ENCODE peak calls at places on chromosomes 13 and 19, in five cellular contexts. D is RWPE1, V is AG04450, G is astrocyte, J is uterus. P is an unnamed sample.

GRCh38 chr13:38902551-38902950 is 88.1 kb downstream of the STOML3 start:
- DNase-seq in D (peak), V (no peak), G (no peak), J (no peak), P (no peak)

GRCh38 chr13:27126877-27127276 is 44.7 kb downstream of the USP12 start:
- DNase-seq in D (no peak), V (no peak), G (no peak), J (no peak), P (no peak)

GRCh38 chr19:7888145-7888825 is at the start of gene LRRC8E:
- DNase-seq in D (peak), V (no peak), G (peak), J (no peak), P (peak)

GRCh38 chr13:85501616-85502015 is 297.6 kb downstream of the SLITRK6 start:
- DNase-seq in D (no peak), V (no peak), G (no peak), J (no peak), P (no peak)

GRCh38 chr13:108629353-108629752 is at the start of gene MYO16:
- DNase-seq in D (no peak), V (no peak), G (no peak), J (no peak), P (no peak)

GRCh38 chr19:7767487-7767886 is 4.4 kb downstream of the CLEC4M start:
- DNase-seq in D (no peak), V (no peak), G (no peak), J (no peak), P (no peak)

GRCh38 chr19:5664515-5664914 is 15.8 kb downstream of the MICOS13 start:
- DNase-seq in D (no peak), V (no peak), G (no peak), J (no peak), P (no peak)

GRCh38 chr13:82747948-82748347 is 1134.3 kb downstream of the SLITRK1 start:
- DNase-seq in D (no peak), V (peak), G (peak), J (no peak), P (no peak)

GRCh38 chr13:38914070-38914469 is 76.6 kb downstream of the STOML3 start:
- DNase-seq in D (no peak), V (no peak), G (no peak), J (no peak), P (peak)

GRCh38 chr19:51726049-51726448 is 2.3 kb upstream of the HAS1 start:
- DNase-seq in D (peak), V (no peak), G (peak), J (no peak), P (no peak)

GRCh38 chr13:28204690-28205443 is 66.5 kb downstream of the PAN3 start:
- DNase-seq in D (no peak), V (no peak), G (no peak), J (no peak), P (no peak)

GRCh38 chr13:111389621-111390521 is 69.4 kb downstream of the TEX29 start:
- DNase-seq in D (no peak), V (no peak), G (no peak), J (no peak), P (no peak)

GRCh38 chr13:111318396-111318795 is 2.0 kb upstream of the TEX29 start:
- DNase-seq in D (no peak), V (no peak), G (no peak), J (no peak), P (no peak)

GRCh38 chr19:46385636-46386035 is 27.7 kb downstream of the CCDC8 start:
- DNase-seq in D (no peak), V (no peak), G (no peak), J (no peak), P (no peak)

GRCh38 chr13:98364648-98365047 is 187.6 kb upstream of the RNF113B start:
- DNase-seq in D (no peak), V (no peak), G (no peak), J (no peak), P (no peak)

GRCh38 chr13:87810920-87811344 is 139.8 kb downstream of the SLITRK5 start:
- DNase-seq in D (no peak), V (no peak), G (no peak), J (no peak), P (no peak)

GRCh38 chr19:13804830-13805683 is 9.8 kb downstream of the ZSWIM4 start:
- DNase-seq in D (no peak), V (no peak), G (no peak), J (no peak), P (no peak)

GRCh38 chr13:110405597-110406450 is 98.7 kb downstream of the COL4A2 start:
- DNase-seq in D (no peak), V (no peak), G (peak), J (no peak), P (no peak)

GRCh38 chr19:58409010-58409790 is 751 bp downstream of the ZNF584 start:
- DNase-seq in D (no peak), V (no peak), G (no peak), J (no peak), P (no peak)

GRCh38 chr19:42156571-42156970 is 24.3 kb upstream of the POU2F2 start:
- DNase-seq in D (no peak), V (no peak), G (no peak), J (no peak), P (no peak)

GRCh38 chr19:29771708-29772415 is 39.9 kb upstream of the CCNE1 start:
- DNase-seq in D (peak), V (peak), G (peak), J (no peak), P (peak)

GRCh38 chr19:778910-779653 is 18.2 kb upstream of the PTBP1 start:
- DNase-seq in D (peak), V (peak), G (peak), J (no peak), P (no peak)

GRCh38 chr19:5103061-5103701 is 134.3 kb downstream of the KDM4B start:
- DNase-seq in D (no peak), V (no peak), G (peak), J (peak), P (no peak)

GRCh38 chr13:33640832-33641231 is 177.1 kb upstream of the RFC3 start:
- DNase-seq in D (no peak), V (no peak), G (no peak), J (no peak), P (peak)

GRCh38 chr19:15330801-15331418 is 1.4 kb downstream of the BRD4 start:
- DNase-seq in D (peak), V (peak), G (peak), J (no peak), P (peak)

GRCh38 chr13:80586356-80586755 is 245.4 kb upstream of the SPRY2 start:
- DNase-seq in D (no peak), V (no peak), G (no peak), J (no peak), P (no peak)

GRCh38 chr19:45376045-45376724 is 5.8 kb upstream of the ERCC2 start:
- DNase-seq in D (peak), V (peak), G (peak), J (peak), P (no peak)

GRCh38 chr13:85040176-85040660 is 759.0 kb downstream of the SLITRK6 start:
- DNase-seq in D (no peak), V (no peak), G (no peak), J (no peak), P (no peak)

GRCh38 chr13:49652691-49653305 is 24.5 kb downstream of the ARL11 start:
- DNase-seq in D (peak), V (no peak), G (no peak), J (no peak), P (peak)

GRCh38 chr19:21491161-21491560 is 14.2 kb upstream of the ZNF429 start:
- DNase-seq in D (no peak), V (no peak), G (no peak), J (no peak), P (no peak)

GRCh38 chr13:113168211-113168610 is 9.8 kb downstream of the PROZ start:
- DNase-seq in D (no peak), V (no peak), G (no peak), J (no peak), P (no peak)

GRCh38 chr13:99968521-99969367 is 2.8 kb downstream of the ZIC5 start:
- DNase-seq in D (no peak), V (no peak), G (no peak), J (no peak), P (peak)

GRCh38 chr19:13723206-13723605 is 41.1 kb upstream of the MRI1 start:
- DNase-seq in D (no peak), V (no peak), G (peak), J (no peak), P (no peak)

GRCh38 chr13:21402586-21403307 is 56.4 kb downstream of the ZDHHC20 start:
- DNase-seq in D (peak), V (no peak), G (peak), J (no peak), P (no peak)

GRCh38 chr13:49836516-49836915 is 44.0 kb upstream of the KPNA3 start:
- DNase-seq in D (peak), V (no peak), G (no peak), J (no peak), P (no peak)

GRCh38 chr13:91359566-91359965 is 12.1 kb downstream of the MIR17HG start:
- DNase-seq in D (no peak), V (no peak), G (no peak), J (no peak), P (no peak)

GRCh38 chr19:4583961-4584669 is 24.6 kb upstream of the SEMA6B start:
- DNase-seq in D (no peak), V (no peak), G (peak), J (no peak), P (no peak)

GRCh38 chr19:11295180-11295579 is 780 bp upstream of the TSPAN16 start:
- DNase-seq in D (no peak), V (no peak), G (no peak), J (no peak), P (no peak)
- H3K27ac ChIP-seq in D (peak), V (no peak), G (no peak), J (no peak), P (no peak)

GRCh38 chr19:17304386-17305047 is 1.2 kb upstream of the MRPL34 start:
- DNase-seq in D (no peak), V (no peak), G (no peak), J (peak), P (no peak)

GRCh38 chr19:17303940-17304267 is 679 bp upstream of the ABHD8 start:
- DNase-seq in D (no peak), V (no peak), G (no peak), J (peak), P (no peak)

GRCh38 chr19:17303167-17303939 is at the start of gene ABHD8:
- DNase-seq in D (peak), V (peak), G (peak), J (peak), P (peak)

GRCh38 chr19:17300992-17301585 is 2.1 kb downstream of the ABHD8 start:
- DNase-seq in D (no peak), V (no peak), G (no peak), J (no peak), P (no peak)

GRCh38 chr19:17302391-17303166 is 646 bp downstream of the ABHD8 start:
- DNase-seq in D (no peak), V (no peak), G (no peak), J (peak), P (no peak)
- H3K27ac ChIP-seq in D (peak), V (peak), G (no peak), J (peak), P (peak)

GRCh38 chr13:94344126-94344863 is 135.2 kb downstream of the DCT start:
- DNase-seq in D (no peak), V (no peak), G (peak), J (no peak), P (no peak)

GRCh38 chr13:94342436-94343242 is 136.8 kb downstream of the DCT start:
- DNase-seq in D (no peak), V (no peak), G (peak), J (no peak), P (no peak)

GRCh38 chr13:94345374-94346195 is 133.9 kb downstream of the DCT start:
- DNase-seq in D (peak), V (no peak), G (peak), J (no peak), P (peak)

GRCh38 chr13:94343243-94343585 is 136.3 kb downstream of the DCT start:
- DNase-seq in D (no peak), V (no peak), G (peak), J (no peak), P (no peak)

GRCh38 chr13:94346261-94347019 is 133.0 kb downstream of the DCT start:
- DNase-seq in D (no peak), V (no peak), G (no peak), J (no peak), P (no peak)
- H3K27ac ChIP-seq in D (no peak), V (no peak), G (no peak), J (no peak), P (no peak)

GRCh38 chr19:18342090-18342632 is 1.8 kb downstream of the PGPEP1 start:
- DNase-seq in D (no peak), V (no peak), G (no peak), J (no peak), P (no peak)

GRCh38 chr19:18340990-18341868 is 831 bp downstream of the PGPEP1 start:
- DNase-seq in D (no peak), V (no peak), G (peak), J (peak), P (peak)

GRCh38 chr19:18338471-18339001 is 1.9 kb upstream of the PGPEP1 start:
- DNase-seq in D (no peak), V (no peak), G (no peak), J (no peak), P (peak)

GRCh38 chr19:18340237-18340989 is at the start of gene PGPEP1:
- DNase-seq in D (peak), V (no peak), G (peak), J (peak), P (peak)

GRCh38 chr19:18339703-18340102 is 695 bp upstream of the PGPEP1 start:
- DNase-seq in D (no peak), V (no peak), G (no peak), J (no peak), P (no peak)
- H3K27ac ChIP-seq in D (peak), V (no peak), G (no peak), J (no peak), P (peak)

GRCh38 chr13:30880756-30881155 is 25.3 kb upstream of the MEDAG start:
- DNase-seq in D (peak), V (peak), G (peak), J (no peak), P (no peak)
- H3K27ac ChIP-seq in D (no peak), V (peak), G (peak), J (peak), P (no peak)

GRCh38 chr19:34363094-34363493 is 1.9 kb upstream of the GPI start:
- DNase-seq in D (no peak), V (no peak), G (no peak), J (no peak), P (no peak)

GRCh38 chr19:34365463-34366401 is 736 bp downstream of the GPI start:
- DNase-seq in D (peak), V (no peak), G (peak), J (peak), P (peak)

GRCh38 chr19:34363930-34364329 is 1.1 kb upstream of the GPI start:
- DNase-seq in D (no peak), V (no peak), G (no peak), J (no peak), P (no peak)

GRCh38 chr19:34364830-34365462 is at the start of gene GPI:
- DNase-seq in D (peak), V (no peak), G (no peak), J (peak), P (peak)

GRCh38 chr19:34364462-34364829 is 550 bp upstream of the GPI start:
- DNase-seq in D (no peak), V (no peak), G (no peak), J (no peak), P (no peak)
- H3K27ac ChIP-seq in D (peak), V (no peak), G (no peak), J (peak), P (peak)

DNA sequence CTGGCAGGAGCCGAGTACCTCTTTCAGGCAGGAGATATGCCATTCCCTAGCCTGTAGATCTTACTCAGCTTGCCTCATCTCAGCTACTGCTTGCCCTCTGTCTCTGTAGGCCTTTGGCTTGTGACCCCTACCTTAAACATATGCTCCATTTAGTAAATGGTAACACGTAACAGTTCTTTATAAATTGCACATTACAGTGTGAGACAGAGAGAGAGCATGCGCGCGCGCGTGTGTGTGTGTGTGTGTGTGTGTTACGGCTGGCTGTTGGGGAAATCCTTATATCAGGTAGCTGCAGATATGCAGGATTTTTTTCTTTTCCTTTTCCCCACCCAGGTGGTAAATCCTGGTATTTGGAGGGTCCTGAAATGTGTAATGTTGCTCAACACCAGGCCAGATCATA is 4.2 kb downstream of the SPINT2 start:
- DNase-seq in D (no peak), V (no peak), G (no peak), J (no peak), P (peak)
- H3K27ac ChIP-seq in D (peak), V (no peak), G (no peak), J (no peak), P (peak)

GRCh38 chr19:16467581-16467980 is 4.2 kb downstream of the EPS15L1 start:
- DNase-seq in D (no peak), V (no peak), G (no peak), J (no peak), P (no peak)

GRCh38 chr19:16473875-16474397 is 2.2 kb upstream of the EPS15L1 start:
- DNase-seq in D (no peak), V (no peak), G (no peak), J (no peak), P (no peak)

GRCh38 chr19:16472992-16473391 is 1.2 kb upstream of the EPS15L1 start:
- DNase-seq in D (no peak), V (no peak), G (no peak), J (no peak), P (no peak)

GRCh38 chr19:16470541-16470910 is 1.2 kb downstream of the EPS15L1 start:
- DNase-seq in D (no peak), V (no peak), G (no peak), J (no peak), P (no peak)

GRCh38 chr19:16470911-16471811 is 609 bp downstream of the EPS15L1 start:
- DNase-seq in D (peak), V (no peak), G (peak), J (no peak), P (peak)
- H3K27ac ChIP-seq in D (peak), V (no peak), G (peak), J (peak), P (peak)

DNA sequence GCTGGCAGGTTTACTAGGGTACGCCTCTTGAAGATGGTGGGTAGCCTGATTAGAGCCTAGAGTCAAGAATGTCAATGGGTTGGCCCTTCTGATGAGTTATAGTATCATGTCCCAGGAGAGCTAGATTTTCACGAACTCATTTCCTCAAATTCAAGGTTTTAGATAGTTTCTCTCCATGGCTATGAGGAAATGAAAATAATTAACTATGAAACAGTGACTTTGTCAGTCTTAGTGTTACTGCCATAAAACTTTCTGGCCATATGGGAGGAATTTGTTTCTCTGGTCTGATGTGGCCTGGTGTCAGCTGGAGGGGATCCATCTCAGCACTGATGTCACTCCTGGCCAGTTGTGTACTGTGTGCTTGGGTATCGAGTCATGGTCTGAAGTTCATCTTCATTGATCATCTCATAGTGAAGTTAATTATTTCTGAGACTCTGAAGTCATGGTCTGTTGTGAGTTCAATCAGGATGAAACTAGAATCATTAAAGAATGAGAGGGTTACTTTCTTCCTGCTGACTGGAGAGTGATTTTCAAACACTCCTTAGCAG is 49.4 kb upstream of the TNFSF11 start:
- DNase-seq in D (no peak), V (no peak), G (no peak), J (no peak), P (peak)
- H3K27ac ChIP-seq in D (no peak), V (no peak), G (no peak), J (no peak), P (no peak)

GRCh38 chr13:44352671-44353070 is 21.0 kb upstream of the SERP2 start:
- DNase-seq in D (no peak), V (no peak), G (peak), J (no peak), P (no peak)
- H3K27ac ChIP-seq in D (no peak), V (no peak), G (no peak), J (no peak), P (no peak)

P was measured in small intestine.